ENCODE peak calls at places on chromosomes 1 and 21, in nine cellular contexts. One of them, this sample, is unnamed.

GRCh38 chr21:46113497-46114176 is 15.7 kb downstream of the COL6A2 start:
- DNase-seq in amniotic epithelial cell: no peak
- DNase-seq in RWPE1: no peak
- DNase-seq in T-helper 2 cell: no peak
- DNase-seq in heart left ventricle: no peak
- DNase-seq in GM12865: no peak
- DNase-seq in ELR: no peak
- DNase-seq in bronchial epithelial cell: no peak
- DNase-seq in astrocyte: no peak
- DNase-seq in this sample: no peak

GRCh38 chr1:61334718-61335589 is 252.6 kb downstream of the NFIA start:
- DNase-seq in amniotic epithelial cell: peak; percentile 79
- DNase-seq in RWPE1: no peak
- DNase-seq in T-helper 2 cell: no peak
- DNase-seq in heart left ventricle: no peak
- DNase-seq in GM12865: no peak
- DNase-seq in ELR: no peak
- DNase-seq in bronchial epithelial cell: no peak
- DNase-seq in astrocyte: no peak
- DNase-seq in this sample: no peak

GRCh38 chr1:60989745-60990718 is 92.3 kb upstream of the NFIA start:
- DNase-seq in amniotic epithelial cell: peak; percentile 43
- DNase-seq in RWPE1: no peak
- DNase-seq in T-helper 2 cell: no peak
- DNase-seq in heart left ventricle: no peak
- DNase-seq in GM12865: no peak
- DNase-seq in ELR: peak; percentile 72
- DNase-seq in bronchial epithelial cell: peak; percentile 65
- DNase-seq in astrocyte: peak; percentile 91
- DNase-seq in this sample: no peak

GRCh38 chr1:169680377-169681019 is 30.9 kb downstream of the SELL start:
- DNase-seq in amniotic epithelial cell: peak; percentile 9
- DNase-seq in RWPE1: no peak
- DNase-seq in T-helper 2 cell: no peak
- DNase-seq in heart left ventricle: no peak
- DNase-seq in GM12865: peak; percentile 81
- DNase-seq in ELR: no peak
- DNase-seq in bronchial epithelial cell: no peak
- DNase-seq in astrocyte: no peak
- DNase-seq in this sample: no peak

GRCh38 chr1:230507671-230508407 is 81.7 kb upstream of the PGBD5 start:
- DNase-seq in amniotic epithelial cell: no peak
- DNase-seq in RWPE1: peak; percentile 10
- DNase-seq in T-helper 2 cell: no peak
- DNase-seq in heart left ventricle: no peak
- DNase-seq in GM12865: no peak
- DNase-seq in ELR: no peak
- DNase-seq in bronchial epithelial cell: peak; percentile 77
- DNase-seq in astrocyte: peak; percentile 37
- DNase-seq in this sample: no peak

GRCh38 chr1:54787604-54788003 is 13.5 kb downstream of the TTC22 start:
- DNase-seq in amniotic epithelial cell: no peak
- DNase-seq in RWPE1: no peak
- DNase-seq in T-helper 2 cell: no peak
- DNase-seq in heart left ventricle: no peak
- DNase-seq in GM12865: no peak
- DNase-seq in ELR: no peak
- DNase-seq in bronchial epithelial cell: no peak
- DNase-seq in astrocyte: no peak
- DNase-seq in this sample: no peak

GRCh38 chr21:44089001-44089911 is 17.9 kb upstream of the PWP2 start:
- DNase-seq in amniotic epithelial cell: no peak
- DNase-seq in RWPE1: no peak
- DNase-seq in T-helper 2 cell: peak; percentile 29
- DNase-seq in heart left ventricle: no peak
- DNase-seq in GM12865: no peak
- DNase-seq in ELR: no peak
- DNase-seq in bronchial epithelial cell: no peak
- DNase-seq in astrocyte: no peak
- DNase-seq in this sample: no peak

GRCh38 chr1:237799762-237800474 is 90.8 kb downstream of the ZP4 start:
- DNase-seq in amniotic epithelial cell: peak; percentile 24
- DNase-seq in RWPE1: peak; percentile 97
- DNase-seq in T-helper 2 cell: no peak
- DNase-seq in heart left ventricle: no peak
- DNase-seq in GM12865: peak; percentile 68
- DNase-seq in ELR: peak; percentile 85
- DNase-seq in bronchial epithelial cell: peak; percentile 23
- DNase-seq in astrocyte: no peak
- DNase-seq in this sample: peak; percentile 85

GRCh38 chr1:58763214-58763613 is 20.6 kb downstream of the JUN start:
- DNase-seq in amniotic epithelial cell: peak; percentile 87
- DNase-seq in RWPE1: no peak
- DNase-seq in T-helper 2 cell: no peak
- DNase-seq in heart left ventricle: no peak
- DNase-seq in GM12865: no peak
- DNase-seq in ELR: peak; percentile 91
- DNase-seq in bronchial epithelial cell: peak; percentile 66
- DNase-seq in astrocyte: peak; percentile 92
- DNase-seq in this sample: peak; percentile 30

GRCh38 chr1:201014816-201015200 is 8.7 kb downstream of the KIF21B start:
- DNase-seq in amniotic epithelial cell: no peak
- DNase-seq in RWPE1: no peak
- DNase-seq in T-helper 2 cell: no peak
- DNase-seq in heart left ventricle: no peak
- DNase-seq in GM12865: no peak
- DNase-seq in ELR: no peak
- DNase-seq in bronchial epithelial cell: peak; percentile 55
- DNase-seq in astrocyte: no peak
- DNase-seq in this sample: no peak

GRCh38 chr1:13813398-13814012 is 113.5 kb downstream of the PRDM2 start:
- DNase-seq in amniotic epithelial cell: peak; percentile 29
- DNase-seq in RWPE1: no peak
- DNase-seq in T-helper 2 cell: peak; percentile 48
- DNase-seq in heart left ventricle: peak; percentile 79
- DNase-seq in GM12865: peak; percentile 75
- DNase-seq in ELR: peak; percentile 6
- DNase-seq in bronchial epithelial cell: no peak
- DNase-seq in astrocyte: no peak
- DNase-seq in this sample: peak; percentile 49

GRCh38 chr1:84853743-84854721 is 39.0 kb downstream of the LPAR3 start:
- DNase-seq in amniotic epithelial cell: peak; percentile 73
- DNase-seq in RWPE1: peak; percentile 88
- DNase-seq in T-helper 2 cell: no peak
- DNase-seq in heart left ventricle: no peak
- DNase-seq in GM12865: peak; percentile 75
- DNase-seq in ELR: peak; percentile 98
- DNase-seq in bronchial epithelial cell: peak; percentile 100
- DNase-seq in astrocyte: peak; percentile 77
- DNase-seq in this sample: no peak

GRCh38 chr21:45282283-45283018 is 5.2 kb downstream of the POFUT2 start:
- DNase-seq in amniotic epithelial cell: no peak
- DNase-seq in RWPE1: no peak
- DNase-seq in T-helper 2 cell: no peak
- DNase-seq in heart left ventricle: no peak
- DNase-seq in GM12865: no peak
- DNase-seq in ELR: no peak
- DNase-seq in bronchial epithelial cell: no peak
- DNase-seq in astrocyte: no peak
- DNase-seq in this sample: no peak

GRCh38 chr1:109617291-109617801 is 2.1 kb downstream of the GNAT2 start:
- DNase-seq in amniotic epithelial cell: peak; percentile 95
- DNase-seq in RWPE1: peak; percentile 78
- DNase-seq in T-helper 2 cell: no peak
- DNase-seq in heart left ventricle: no peak
- DNase-seq in GM12865: no peak
- DNase-seq in ELR: peak; percentile 91
- DNase-seq in bronchial epithelial cell: peak; percentile 90
- DNase-seq in astrocyte: peak; percentile 97
- DNase-seq in this sample: no peak

GRCh38 chr1:218521414-218522169 is 176.5 kb downstream of the TGFB2 start:
- DNase-seq in amniotic epithelial cell: peak; percentile 52
- DNase-seq in RWPE1: peak; percentile 17
- DNase-seq in T-helper 2 cell: no peak
- DNase-seq in heart left ventricle: no peak
- DNase-seq in GM12865: peak; percentile 49
- DNase-seq in ELR: peak; percentile 75
- DNase-seq in bronchial epithelial cell: peak; percentile 51
- DNase-seq in astrocyte: no peak
- DNase-seq in this sample: no peak

GRCh38 chr1:14580986-14581385 is 17.5 kb upstream of the KAZN start:
- DNase-seq in amniotic epithelial cell: no peak
- DNase-seq in RWPE1: no peak
- DNase-seq in T-helper 2 cell: no peak
- DNase-seq in heart left ventricle: no peak
- DNase-seq in GM12865: no peak
- DNase-seq in ELR: no peak
- DNase-seq in bronchial epithelial cell: no peak
- DNase-seq in astrocyte: no peak
- DNase-seq in this sample: no peak

GRCh38 chr1:28249013-28249870 is 10.1 kb upstream of the SESN2 start:
- DNase-seq in amniotic epithelial cell: peak; percentile 73
- DNase-seq in RWPE1: peak; percentile 89
- DNase-seq in T-helper 2 cell: no peak
- DNase-seq in heart left ventricle: peak; percentile 77
- DNase-seq in GM12865: peak; percentile 67
- DNase-seq in ELR: peak; percentile 82
- DNase-seq in bronchial epithelial cell: peak; percentile 89
- DNase-seq in astrocyte: peak; percentile 65
- DNase-seq in this sample: peak; percentile 95

GRCh38 chr1:53615101-53615500 is 123.9 kb downstream of the GLIS1 start:
- DNase-seq in amniotic epithelial cell: no peak
- DNase-seq in RWPE1: no peak
- DNase-seq in T-helper 2 cell: no peak
- DNase-seq in heart left ventricle: peak; percentile 28
- DNase-seq in GM12865: no peak
- DNase-seq in ELR: no peak
- DNase-seq in bronchial epithelial cell: no peak
- DNase-seq in astrocyte: no peak
- DNase-seq in this sample: no peak

GRCh38 chr1:223068913-223069312 is 74.1 kb downstream of the TLR5 start:
- DNase-seq in amniotic epithelial cell: no peak
- DNase-seq in RWPE1: no peak
- DNase-seq in T-helper 2 cell: no peak
- DNase-seq in heart left ventricle: no peak
- DNase-seq in GM12865: no peak
- DNase-seq in ELR: no peak
- DNase-seq in bronchial epithelial cell: no peak
- DNase-seq in astrocyte: no peak
- DNase-seq in this sample: no peak